ENCODE peak calls at places on chromosomes 12 and 14, in five cellular contexts. One of them, this sample, is unnamed.

GRCh38 chr12:12779529-12779928 is 5.9 kb upstream of the APOLD1 start:
- DNase-seq in brain microvascular endothelial cell: peak
- DNase-seq in substantia nigra: no peak
- DNase-seq in colonic mucosa: no peak
- DNase-seq in H9: no peak
- DNase-seq in this sample: no peak

GRCh38 chr12:2845280-2845679 is 10.4 kb upstream of the NRIP2 start:
- DNase-seq in substantia nigra: no peak
- DNase-seq in colonic mucosa: no peak
- DNase-seq in H9: no peak
- DNase-seq in brain microvascular endothelial cell: peak
- DNase-seq in this sample: no peak

GRCh38 chr12:50727466-50727865 is 36.4 kb upstream of the ATF1 start:
- DNase-seq in brain microvascular endothelial cell: no peak
- DNase-seq in substantia nigra: no peak
- DNase-seq in colonic mucosa: no peak
- DNase-seq in H9: no peak
- DNase-seq in this sample: no peak

GRCh38 chr14:50122291-50122690 is 5.9 kb upstream of the VCPKMT start:
- DNase-seq in H9: no peak
- DNase-seq in brain microvascular endothelial cell: no peak
- DNase-seq in colonic mucosa: no peak
- DNase-seq in substantia nigra: no peak
- DNase-seq in this sample: no peak

GRCh38 chr14:72451081-72451972 is 442.6 kb downstream of the DPF3 start:
- DNase-seq in H9: no peak
- DNase-seq in substantia nigra: no peak
- DNase-seq in colonic mucosa: no peak
- DNase-seq in brain microvascular endothelial cell: no peak
- DNase-seq in this sample: no peak

GRCh38 chr14:103008768-103009342 is 48.5 kb downstream of the CDC42BPB start:
- DNase-seq in colonic mucosa: no peak
- DNase-seq in H9: no peak
- DNase-seq in brain microvascular endothelial cell: peak
- DNase-seq in substantia nigra: no peak
- DNase-seq in this sample: no peak

GRCh38 chr12:57241556-57242310 is 9.3 kb downstream of the STAC3 start:
- DNase-seq in colonic mucosa: no peak
- DNase-seq in brain microvascular endothelial cell: no peak
- DNase-seq in H9: no peak
- DNase-seq in substantia nigra: no peak
- DNase-seq in this sample: no peak

GRCh38 chr12:30753761-30754382 is 879 bp downstream of the CAPRIN2 start:
- DNase-seq in substantia nigra: no peak
- DNase-seq in brain microvascular endothelial cell: peak
- DNase-seq in H9: no peak
- DNase-seq in colonic mucosa: no peak
- DNase-seq in this sample: no peak

GRCh38 chr12:88638388-88638787 is 58.1 kb upstream of the KITLG start:
- DNase-seq in substantia nigra: no peak
- DNase-seq in brain microvascular endothelial cell: no peak
- DNase-seq in colonic mucosa: no peak
- DNase-seq in H9: no peak
- DNase-seq in this sample: no peak

GRCh38 chr14:60008042-60008441 is 83.7 kb upstream of the PCNX4 start:
- DNase-seq in H9: no peak
- DNase-seq in colonic mucosa: no peak
- DNase-seq in brain microvascular endothelial cell: no peak
- DNase-seq in substantia nigra: no peak
- DNase-seq in this sample: no peak

GRCh38 chr14:62002636-62003035 is 240.4 kb downstream of the SNAPC1 start:
- DNase-seq in colonic mucosa: no peak
- DNase-seq in H9: no peak
- DNase-seq in brain microvascular endothelial cell: peak
- DNase-seq in substantia nigra: no peak
- DNase-seq in this sample: no peak

GRCh38 chr12:75155962-75156361 is 53.7 kb downstream of the KCNC2 start:
- DNase-seq in colonic mucosa: no peak
- DNase-seq in substantia nigra: no peak
- DNase-seq in brain microvascular endothelial cell: no peak
- DNase-seq in H9: no peak
- DNase-seq in this sample: no peak

GRCh38 chr12:57840701-57841100 is 5.8 kb downstream of the CTDSP2 start:
- DNase-seq in H9: no peak
- DNase-seq in brain microvascular endothelial cell: no peak
- DNase-seq in colonic mucosa: peak
- DNase-seq in substantia nigra: no peak
- DNase-seq in this sample: no peak

DNA sequence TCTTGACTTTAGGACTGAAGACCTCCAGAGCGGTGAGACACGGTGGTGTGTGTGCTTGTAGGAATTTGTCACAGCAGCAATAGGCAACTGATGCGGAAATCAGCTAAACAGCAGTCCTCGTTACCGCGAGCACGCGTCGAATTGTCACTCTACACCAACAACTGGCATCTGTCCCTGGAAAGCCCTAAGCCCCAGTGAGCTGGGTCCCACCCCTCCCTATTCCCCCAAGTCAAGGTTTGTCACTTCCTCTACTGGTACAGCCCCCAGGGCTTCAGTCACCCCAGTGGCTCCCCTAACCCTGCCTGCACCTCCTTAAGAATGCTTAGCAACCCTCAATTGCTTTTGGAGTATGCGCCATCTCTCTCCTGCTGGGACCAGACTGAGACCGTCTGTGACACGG is 173.6 kb downstream of the PIWIL1 start:
- DNase-seq in brain microvascular endothelial cell: no peak
- DNase-seq in colonic mucosa: no peak
- DNase-seq in substantia nigra: no peak
- DNase-seq in H9: no peak
- DNase-seq in this sample: no peak
- H3K27ac ChIP-seq in brain microvascular endothelial cell: no peak
- H3K27ac ChIP-seq in colonic mucosa: no peak
- H3K27ac ChIP-seq in substantia nigra: no peak
- H3K27ac ChIP-seq in H9: no peak
- H3K27ac ChIP-seq in this sample: no peak

GRCh38 chr12:94689646-94690036 is 39.3 kb upstream of the TMCC3 start:
- DNase-seq in H9: no peak
- DNase-seq in substantia nigra: no peak
- DNase-seq in colonic mucosa: no peak
- DNase-seq in brain microvascular endothelial cell: no peak
- DNase-seq in this sample: no peak
- H3K27ac ChIP-seq in H9: no peak
- H3K27ac ChIP-seq in substantia nigra: peak
- H3K27ac ChIP-seq in colonic mucosa: no peak
- H3K27ac ChIP-seq in brain microvascular endothelial cell: no peak
- H3K27ac ChIP-seq in this sample: no peak

GRCh38 chr12:47829584-47829983 is 9.9 kb upstream of the HDAC7 start:
- DNase-seq in H9: no peak
- DNase-seq in brain microvascular endothelial cell: no peak
- DNase-seq in substantia nigra: no peak
- DNase-seq in colonic mucosa: no peak
- DNase-seq in this sample: no peak
- H3K27ac ChIP-seq in H9: no peak
- H3K27ac ChIP-seq in brain microvascular endothelial cell: no peak
- H3K27ac ChIP-seq in substantia nigra: no peak
- H3K27ac ChIP-seq in colonic mucosa: no peak
- H3K27ac ChIP-seq in this sample: peak

DNA sequence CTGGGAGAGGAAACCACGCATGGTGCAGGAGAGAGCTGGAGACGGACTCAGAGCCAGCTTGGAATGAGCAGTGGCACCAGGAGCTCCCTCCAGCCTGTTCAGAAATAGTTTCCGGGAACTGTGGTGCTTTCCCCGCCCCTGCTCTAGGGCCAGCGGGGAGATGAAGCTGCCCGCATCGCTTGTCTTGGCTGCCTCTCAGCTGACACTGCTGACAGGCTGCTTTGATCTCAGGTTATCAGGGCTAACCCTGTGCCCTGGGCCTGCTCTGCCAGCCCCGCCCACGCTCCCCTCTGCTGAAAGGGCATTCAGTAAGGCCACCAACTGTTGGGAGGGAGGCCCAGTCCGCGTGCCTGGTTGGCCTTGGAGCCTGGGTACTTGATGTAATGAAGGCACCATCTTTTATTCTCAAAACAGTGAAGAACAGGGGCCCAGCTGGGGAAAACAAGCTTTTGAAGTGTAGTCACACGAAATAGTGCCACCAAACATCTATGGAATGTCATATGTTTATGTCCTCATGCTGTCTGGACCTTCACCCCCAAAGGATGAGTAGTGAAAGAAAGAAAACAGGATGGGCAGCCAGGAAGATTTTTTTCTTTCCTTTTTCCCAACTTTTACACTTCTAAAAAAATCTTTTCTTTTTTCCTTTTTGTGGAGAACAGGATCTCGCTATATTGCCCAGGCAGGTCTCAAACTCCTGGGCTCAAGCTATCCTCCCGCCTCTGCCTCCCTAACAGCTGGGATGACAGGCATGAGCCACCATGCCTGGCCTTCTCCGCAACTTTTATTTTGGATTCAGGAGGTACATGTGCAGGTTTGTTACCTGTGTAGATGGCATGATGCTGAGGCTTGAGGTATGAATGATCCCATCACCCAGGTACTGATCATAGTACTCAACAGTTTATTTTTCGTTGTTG is 115.9 kb upstream of the TBX3 start:
- DNase-seq in H9: peak
- DNase-seq in colonic mucosa: peak
- DNase-seq in substantia nigra: no peak
- DNase-seq in brain microvascular endothelial cell: no peak
- DNase-seq in this sample: no peak
- H3K27ac ChIP-seq in H9: no peak
- H3K27ac ChIP-seq in colonic mucosa: no peak
- H3K27ac ChIP-seq in substantia nigra: no peak
- H3K27ac ChIP-seq in brain microvascular endothelial cell: no peak
- H3K27ac ChIP-seq in this sample: no peak

GRCh38 chr12:109739747-109740693 is 26.4 kb downstream of the FAM222A start:
- DNase-seq in brain microvascular endothelial cell: no peak
- DNase-seq in substantia nigra: no peak
- DNase-seq in H9: peak
- DNase-seq in colonic mucosa: no peak
- DNase-seq in this sample: no peak
- H3K27ac ChIP-seq in brain microvascular endothelial cell: no peak
- H3K27ac ChIP-seq in substantia nigra: peak
- H3K27ac ChIP-seq in H9: no peak
- H3K27ac ChIP-seq in colonic mucosa: no peak
- H3K27ac ChIP-seq in this sample: no peak

GRCh38 chr12:105967038-105967776 is 171.5 kb downstream of the NUAK1 start:
- DNase-seq in colonic mucosa: no peak
- DNase-seq in brain microvascular endothelial cell: peak
- DNase-seq in substantia nigra: no peak
- DNase-seq in H9: no peak
- DNase-seq in this sample: no peak
- H3K27ac ChIP-seq in colonic mucosa: no peak
- H3K27ac ChIP-seq in brain microvascular endothelial cell: peak
- H3K27ac ChIP-seq in substantia nigra: no peak
- H3K27ac ChIP-seq in H9: no peak
- H3K27ac ChIP-seq in this sample: no peak

This sample was measured in naive thymus-derived CD4-positive, alpha-beta T cell.